ENCODE peak calls at places on chromosomes 11 and 22, in eight cellular contexts. I is HCT116, P is GM23248, V is body of pancreas, G is stomach, S is BE2C, Q is esophagus squamous epithelium, M is left ventricle myocardium inferior. W is an unnamed sample.
A peak's percentile ranks its signal among the peaks of the same experiment; 100 is the strongest.

GRCh38 chr11:117117681-117118080 is 19.5 kb upstream of the SIK3 start:
- DNase-seq in I (no peak), P (no peak), V (no peak), G (no peak), S (no peak), Q (no peak), M (no peak), W (no peak)

GRCh38 chr11:65204143-65204542 is 22.4 kb downstream of the CAPN1 start:
- DNase-seq in I (no peak), P (no peak), V (no peak), G (no peak), S (no peak), Q (no peak), M (no peak), W (no peak)

GRCh38 chr22:17807571-17808410 is 33.5 kb upstream of the BID start:
- DNase-seq in I (no peak), P (no peak), V (no peak), G (peak; percentile 32), S (no peak), Q (no peak), M (peak; percentile 75), W (no peak)

GRCh38 chr22:24566899-24567511 is 11.2 kb downstream of the SNRPD3 start:
- DNase-seq in I (no peak), P (peak; percentile 15), V (no peak), G (no peak), S (no peak), Q (no peak), M (no peak), W (no peak)

GRCh38 chr22:16774911-16775529 is 50.2 kb downstream of the XKR3 start:
- DNase-seq in I (no peak), P (peak; percentile 4), V (no peak), G (no peak), S (no peak), Q (no peak), M (no peak), W (no peak)

GRCh38 chr11:47348859-47349258 is 3.6 kb downstream of the MYBPC3 start:
- DNase-seq in I (peak; percentile 32), P (peak; percentile 31), V (no peak), G (no peak), S (peak; percentile 40), Q (no peak), M (no peak), W (no peak)

GRCh38 chr11:74185695-74186094 is 14.6 kb downstream of the PPME1 start:
- DNase-seq in I (no peak), P (peak; percentile 23), V (no peak), G (no peak), S (no peak), Q (no peak), M (no peak), W (no peak)

GRCh38 chr11:123194308-123195181 is 503 bp downstream of the CLMP start:
- DNase-seq in I (no peak), P (peak; percentile 70), V (no peak), G (no peak), S (peak; percentile 60), Q (no peak), M (no peak), W (peak; percentile 43)

GRCh38 chr11:96219981-96220623 is 122.9 kb downstream of the MAML2 start:
- DNase-seq in I (no peak), P (peak; percentile 88), V (no peak), G (no peak), S (no peak), Q (no peak), M (no peak), W (no peak)

GRCh38 chr11:114244995-114245394 is 51.2 kb upstream of the NNMT start:
- DNase-seq in I (no peak), P (no peak), V (no peak), G (no peak), S (no peak), Q (no peak), M (no peak), W (no peak)

GRCh38 chr11:30254307-30255298 is 23.8 kb downstream of the FSHB start:
- DNase-seq in I (no peak), P (peak; percentile 13), V (no peak), G (no peak), S (no peak), Q (no peak), M (no peak), W (no peak)

GRCh38 chr11:62545437-62546243 is 966 bp downstream of the AHNAK start:
- DNase-seq in I (peak; percentile 75), P (peak; percentile 91), V (peak; percentile 82), G (peak; percentile 89), S (peak; percentile 70), Q (no peak), M (peak; percentile 95), W (peak; percentile 97)

GRCh38 chr22:46549971-46550641 is 12.7 kb upstream of the CELSR1 start:
- DNase-seq in I (no peak), P (no peak), V (no peak), G (no peak), S (no peak), Q (no peak), M (peak; percentile 13), W (no peak)

GRCh38 chr11:17525570-17525969 is 18.6 kb downstream of the USH1C start:
- DNase-seq in I (no peak), P (no peak), V (no peak), G (no peak), S (no peak), Q (no peak), M (no peak), W (no peak)

GRCh38 chr11:19345848-19346681 is 105.3 kb upstream of the E2F8 start:
- DNase-seq in I (no peak), P (peak; percentile 52), V (peak; percentile 15), G (peak; percentile 34), S (no peak), Q (no peak), M (peak; percentile 18), W (no peak)

GRCh38 chr22:18010263-18010662 is 14.1 kb downstream of the MICAL3 start:
- DNase-seq in I (no peak), P (no peak), V (no peak), G (no peak), S (no peak), Q (no peak), M (no peak), W (no peak)

GRCh38 chr22:18968011-18968749 is 32.1 kb upstream of the PRODH start:
- DNase-seq in I (no peak), P (peak; percentile 51), V (peak; percentile 54), G (no peak), S (no peak), Q (no peak), M (no peak), W (no peak)

GRCh38 chr11:8688414-8689362 is 6.1 kb downstream of the RPL27A start:
- DNase-seq in I (peak; percentile 97), P (peak; percentile 99), V (peak; percentile 94), G (peak; percentile 95), S (peak; percentile 92), Q (peak; percentile 73), M (peak; percentile 93), W (peak; percentile 97)
- H3K36me3 ChIP-seq in I (peaks cover 24% of the 10 kb centered on the region), P (peaks cover 36% of the 10 kb centered on the region), V (peaks cover 8% of the 10 kb centered on the region), G (peaks cover 71% of the 10 kb centered on the region), S (peaks cover 34% of the 10 kb centered on the region), Q (peaks cover 33% of the 10 kb centered on the region), M (peaks cover 58% of the 10 kb centered on the region), W (peaks cover 83% of the 10 kb centered on the region)

DNA sequence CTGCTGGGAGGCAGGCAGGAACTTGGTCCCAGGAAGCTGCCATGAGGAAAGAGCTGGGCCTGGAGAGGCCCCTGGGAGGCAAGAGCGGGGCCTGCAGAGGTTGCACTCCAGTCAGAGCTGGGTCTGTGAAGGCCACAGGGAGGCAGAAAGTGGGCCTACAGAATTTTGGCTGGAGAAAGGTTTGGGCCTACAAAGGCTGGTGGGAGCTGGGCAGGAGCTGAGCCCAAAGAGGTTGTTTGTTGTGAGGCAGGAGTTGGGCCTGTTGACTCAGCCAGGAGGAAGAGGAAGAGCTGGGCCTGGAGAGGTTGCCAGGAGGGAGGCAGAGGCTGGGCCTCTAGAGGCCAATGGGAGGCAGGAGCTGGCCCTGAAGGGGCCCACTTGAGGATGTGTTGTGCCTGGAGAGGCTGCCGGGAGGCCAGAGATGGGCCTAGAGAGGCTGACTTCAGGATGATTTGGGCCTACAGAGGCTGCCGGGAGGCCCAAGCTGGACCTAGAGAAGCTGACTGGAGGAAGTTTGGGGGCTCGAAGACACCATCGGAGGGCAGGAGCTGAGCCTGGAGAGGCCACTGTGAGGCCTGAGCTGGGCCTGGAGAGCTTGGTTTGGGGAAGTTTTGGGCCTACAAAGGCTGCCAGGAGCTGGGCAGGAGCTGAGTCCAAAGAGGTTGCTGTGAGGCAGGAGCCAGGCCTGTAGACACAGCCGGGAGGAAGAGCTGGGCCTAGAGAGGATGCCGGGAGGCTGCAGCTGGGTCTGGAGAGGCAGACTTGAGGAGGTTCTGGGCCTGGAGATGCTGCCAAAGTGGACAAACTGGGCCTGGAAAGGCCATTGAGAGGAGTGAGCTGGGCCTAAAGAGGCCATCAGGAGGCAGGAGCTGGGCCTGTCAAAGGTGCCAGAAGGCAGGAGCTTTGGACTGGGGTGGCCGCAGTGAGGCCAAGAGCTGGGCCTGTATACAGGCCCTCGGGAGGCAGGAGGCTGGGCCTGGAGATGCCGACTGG is 40.7 kb downstream of the OR4C45 start:
- DNase-seq in I (no peak), P (no peak), V (no peak), G (no peak), S (no peak), Q (no peak), M (no peak), W (no peak)
- H3K9me3 ChIP-seq in I (no peaks in the 10 kb centered on the region), P (no peaks in the 10 kb centered on the region), V (no peaks in the 10 kb centered on the region), G (peaks cover 42% of the 10 kb centered on the region), S (no peaks in the 10 kb centered on the region), Q (no peaks in the 10 kb centered on the region), M (peaks cover 17% of the 10 kb centered on the region), W (no peaks in the 10 kb centered on the region)

DNA sequence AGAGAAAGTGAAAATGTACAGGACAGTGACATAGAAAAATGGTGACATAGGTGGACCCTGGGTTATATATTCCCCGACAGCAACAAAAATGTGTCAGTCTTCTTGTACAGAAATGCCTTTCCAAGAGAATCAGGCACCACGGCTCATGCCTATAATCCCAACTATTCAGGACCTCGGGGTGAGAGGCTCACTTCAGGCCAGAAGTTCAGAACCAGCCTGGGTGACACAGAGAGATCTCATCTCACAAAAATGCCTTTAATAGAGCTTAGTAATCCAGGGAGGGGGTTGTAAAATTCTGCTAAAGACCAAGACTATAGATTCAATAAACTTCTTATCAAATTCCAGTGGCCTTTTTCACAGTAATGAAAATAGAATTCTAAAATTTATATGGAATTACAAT is 10.7 kb downstream of the ZNF195 start:
- DNase-seq in I (no peak), P (no peak), V (no peak), G (no peak), S (no peak), Q (no peak), M (no peak), W (no peak)
- H3K4me3 ChIP-seq in I (no peak overlapping the region), P (no peak overlapping the region), V (no peak overlapping the region), G (no peak overlapping the region), S (no peak overlapping the region), Q (no peak overlapping the region), M (no peak overlapping the region), W (no peak overlapping the region)

GRCh38 chr11:46296520-46297448 is 19.3 kb downstream of the CREB3L1 start:
- DNase-seq in I (no peak), P (peak; percentile 83), V (no peak), G (no peak), S (peak; percentile 48), Q (no peak), M (peak; percentile 57), W (peak; percentile 93)
- H3K36me3 ChIP-seq in I (no peaks in the 10 kb centered on the region), P (peaks cover 4% of the 10 kb centered on the region), V (no peaks in the 10 kb centered on the region), G (peaks cover 20% of the 10 kb centered on the region), S (no peaks in the 10 kb centered on the region), Q (no peaks in the 10 kb centered on the region), M (no peaks in the 10 kb centered on the region), W (peaks cover 41% of the 10 kb centered on the region)

GRCh38 chr11:69140635-69141034 is 15.1 kb upstream of the SMIM38 start:
- DNase-seq in I (no peak), P (no peak), V (no peak), G (peak; percentile 13), S (no peak), Q (no peak), M (no peak), W (no peak)
- H3K9me3 ChIP-seq in I (peaks cover 4% of the 10 kb centered on the region), P (no peaks in the 10 kb centered on the region), V (no peaks in the 10 kb centered on the region), G (peaks cover under 1% of the 10 kb centered on the region), S (no peaks in the 10 kb centered on the region), Q (peaks cover 3% of the 10 kb centered on the region), M (peaks cover 6% of the 10 kb centered on the region), W (peaks cover 6% of the 10 kb centered on the region)